ENCODE peak calls at places on chromosome 19, in eight cellular contexts. F is heart right ventricle, J is dorsolateral prefrontal cortex, Y is fibroblast of lung, A is gastrocnemius medialis, V is tibial nerve, U is AG04450, R is brain microvascular endothelial cell. M is an unnamed sample.

GRCh38 chr19:51125421-51126075 is 842 bp downstream of the SIGLEC9 start:
- DNase-seq in J (peak; percentile 29), F (no peak), Y (no peak), A (no peak), V (no peak), R (no peak), U (no peak), M (no peak)

GRCh38 chr19:16051254-16052025 is 24.9 kb upstream of the TPM4 start:
- DNase-seq in F (no peak), V (no peak), A (no peak), Y (peak; percentile 31), J (no peak), U (no peak), R (no peak), M (no peak)

GRCh38 chr19:8215783-8216182 is 6.6 kb downstream of the CERS4 start:
- DNase-seq in A (no peak), V (no peak), U (no peak), J (no peak), F (no peak), R (no peak), Y (no peak), M (no peak)

GRCh38 chr19:2575734-2576481 is 100.0 kb downstream of the GADD45B start:
- DNase-seq in V (peak; percentile 84), F (peak; percentile 88), R (peak; percentile 95), J (peak; percentile 37), A (peak; percentile 81), Y (peak; percentile 91), U (peak; percentile 45), M (no peak)

GRCh38 chr19:35555301-35556005 is 8.0 kb downstream of the ATP4A start:
- DNase-seq in V (no peak), J (no peak), F (no peak), Y (peak; percentile 24), A (no peak), U (no peak), R (no peak), M (no peak)

GRCh38 chr19:31838163-31838798 is 489.0 kb upstream of the TSHZ3 start:
- DNase-seq in A (no peak), Y (peak; percentile 14), U (no peak), V (no peak), R (no peak), J (peak; percentile 43), F (no peak), M (no peak)

GRCh38 chr19:38134538-38135149 is 89.4 kb downstream of the DPF1 start:
- DNase-seq in J (no peak), Y (peak; percentile 55), F (no peak), U (no peak), R (peak; percentile 32), A (peak; percentile 23), V (no peak), M (no peak)

GRCh38 chr19:12872941-12873890 is 8.0 kb downstream of the DNASE2 start:
- DNase-seq in Y (peak; percentile 35), F (no peak), J (no peak), U (no peak), R (peak; percentile 52), V (no peak), A (peak; percentile 76), M (peak; percentile 47)

GRCh38 chr19:51799311-51799997 is 4.5 kb downstream of the FPR3 start:
- DNase-seq in U (peak; percentile 76), F (peak; percentile 82), A (peak; percentile 62), R (peak; percentile 96), Y (peak; percentile 97), J (peak; percentile 63), V (peak; percentile 57), M (no peak)

GRCh38 chr19:13149628-13150186 is 468 bp downstream of the STX10 start:
- DNase-seq in A (peak; percentile 43), U (no peak), J (peak; percentile 66), F (peak; percentile 58), Y (peak; percentile 27), R (peak; percentile 34), V (no peak), M (no peak)

GRCh38 chr19:48470856-48471255 is 1.7 kb downstream of the CYTH2 start:
- DNase-seq in U (no peak), J (no peak), V (no peak), Y (no peak), A (no peak), R (no peak), F (no peak), M (no peak)
- H3K4me3 ChIP-seq in U (no peak overlapping the region), J (no peak overlapping the region), V (no peak overlapping the region), Y (no peak overlapping the region), A (no peak overlapping the region), R (no peak overlapping the region), F (peak overlapping the region; percentile 91), M (no peak overlapping the region)

DNA sequence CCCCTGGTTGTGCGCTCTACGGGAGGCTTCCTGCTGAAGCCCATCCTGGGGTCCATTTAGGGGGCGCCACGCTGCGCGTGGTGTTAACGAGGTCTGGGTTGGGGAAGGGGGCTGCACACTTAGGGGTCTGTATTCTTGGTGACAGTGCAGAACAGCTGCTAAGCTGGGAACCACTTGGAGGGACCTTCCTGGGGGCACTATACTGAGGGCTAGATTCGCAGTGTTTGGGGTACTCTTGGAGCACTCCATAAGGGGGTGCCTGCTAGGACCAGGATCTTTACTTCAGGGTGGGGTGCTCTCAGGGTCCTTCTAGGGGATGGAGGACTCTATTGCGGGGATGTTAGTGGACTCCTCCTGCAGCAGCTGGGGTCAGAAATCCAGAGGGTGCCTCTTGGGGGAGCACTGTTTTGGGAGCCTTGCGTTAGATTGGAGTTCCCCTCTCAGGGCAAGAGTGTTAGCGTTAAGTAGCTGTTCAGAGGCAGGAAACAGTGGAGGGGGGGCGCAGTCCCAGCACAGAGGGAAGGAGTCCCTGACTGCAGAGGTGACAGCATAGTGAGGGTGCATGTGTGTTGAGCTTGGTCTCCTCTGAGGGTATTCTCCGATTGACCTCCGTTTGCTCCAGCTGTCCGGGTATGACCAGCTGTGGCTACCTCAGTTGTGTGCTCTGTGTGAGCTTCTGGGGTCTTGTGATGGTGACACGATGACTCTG is 1.1 kb downstream of the PDE4A start:
- DNase-seq in V (no peak), R (no peak), U (no peak), A (no peak), J (no peak), Y (no peak), F (no peak), M (no peak)
- TF ChIP-seq CTCF in V (no peak), R (no peak), U (no peak), A (peak; percentile 16), J (no peak), Y (no peak), F (no peak), M (no peak)

GRCh38 chr19:9620842-9621155 is 233 bp downstream of the ZNF561 start:
- DNase-seq in U (no peak), J (no peak), Y (no peak), F (no peak), R (no peak), A (no peak), V (no peak), M (no peak)

GRCh38 chr19:9621156-9622037 is at the start of gene ZNF561:
- DNase-seq in A (peak; percentile 70), F (peak; percentile 87), R (peak; percentile 83), V (peak; percentile 76), U (peak; percentile 67), J (peak; percentile 89), Y (peak; percentile 91), M (peak; percentile 65)

GRCh38 chr19:9622531-9622930 is 1.5 kb upstream of the ZNF561 start:
- DNase-seq in R (no peak), U (no peak), F (no peak), J (no peak), Y (peak; percentile 10), V (no peak), A (no peak), M (no peak)
- H3K4me3 ChIP-seq in R (no peak overlapping the region), U (peak overlapping the region; percentile 23), F (no peak overlapping the region), J (no peak overlapping the region), Y (no peak overlapping the region), V (no peak overlapping the region), A (no peak overlapping the region), M (no peak overlapping the region)

DNA sequence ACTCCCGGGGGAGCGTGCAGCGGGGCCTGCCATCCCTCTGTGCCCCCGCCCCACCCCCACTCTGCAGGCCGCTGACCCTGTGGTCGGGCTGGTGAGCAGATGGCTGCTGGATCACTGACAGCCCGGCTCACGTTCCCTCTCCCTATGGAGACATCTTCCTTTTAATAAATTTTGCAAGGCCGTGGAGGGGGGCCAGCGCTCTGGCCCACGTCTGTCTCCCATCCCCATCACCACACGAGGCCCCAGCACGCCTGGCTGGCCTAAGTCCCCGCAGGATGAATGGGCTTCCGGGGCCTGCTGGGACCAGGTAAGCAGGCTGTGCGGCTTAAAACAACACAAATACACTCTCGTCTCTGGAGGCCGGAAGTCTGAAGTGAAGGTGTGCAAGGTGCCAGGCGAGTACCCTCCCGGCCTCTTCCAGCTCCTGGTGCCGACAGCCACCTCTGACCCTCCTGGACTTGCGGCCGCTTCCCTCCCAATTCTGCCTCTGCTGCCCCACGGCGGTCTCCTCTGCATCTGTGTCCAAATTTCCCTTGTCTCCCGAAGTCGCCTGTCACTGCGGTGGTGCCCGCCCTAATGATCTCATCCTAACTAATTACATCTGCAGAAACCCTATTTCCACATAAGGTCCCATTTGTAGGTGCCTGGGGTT is 8.3 kb upstream of the PTBP1 start:
- DNase-seq in Y (peak; percentile 31), U (no peak), J (no peak), V (no peak), A (no peak), R (no peak), F (no peak), M (no peak)
- TF ChIP-seq CTCF in Y (no peak), U (no peak), J (no peak), V (no peak), A (no peak), R (no peak), F (no peak), M (no peak)

GRCh38 chr19:46494936-46495788 is 505 bp downstream of the PNMA8B start:
- DNase-seq in R (no peak), J (no peak), V (no peak), Y (no peak), A (no peak), F (no peak), U (no peak), M (no peak)
- H3K4me3 ChIP-seq in R (peak overlapping the region; percentile 40), J (peak overlapping the region; percentile 83), V (peak overlapping the region; percentile 26), Y (no peak overlapping the region), A (no peak overlapping the region), F (peak overlapping the region; percentile 49), U (peak overlapping the region; percentile 52), M (peak overlapping the region; percentile 32)

DNA sequence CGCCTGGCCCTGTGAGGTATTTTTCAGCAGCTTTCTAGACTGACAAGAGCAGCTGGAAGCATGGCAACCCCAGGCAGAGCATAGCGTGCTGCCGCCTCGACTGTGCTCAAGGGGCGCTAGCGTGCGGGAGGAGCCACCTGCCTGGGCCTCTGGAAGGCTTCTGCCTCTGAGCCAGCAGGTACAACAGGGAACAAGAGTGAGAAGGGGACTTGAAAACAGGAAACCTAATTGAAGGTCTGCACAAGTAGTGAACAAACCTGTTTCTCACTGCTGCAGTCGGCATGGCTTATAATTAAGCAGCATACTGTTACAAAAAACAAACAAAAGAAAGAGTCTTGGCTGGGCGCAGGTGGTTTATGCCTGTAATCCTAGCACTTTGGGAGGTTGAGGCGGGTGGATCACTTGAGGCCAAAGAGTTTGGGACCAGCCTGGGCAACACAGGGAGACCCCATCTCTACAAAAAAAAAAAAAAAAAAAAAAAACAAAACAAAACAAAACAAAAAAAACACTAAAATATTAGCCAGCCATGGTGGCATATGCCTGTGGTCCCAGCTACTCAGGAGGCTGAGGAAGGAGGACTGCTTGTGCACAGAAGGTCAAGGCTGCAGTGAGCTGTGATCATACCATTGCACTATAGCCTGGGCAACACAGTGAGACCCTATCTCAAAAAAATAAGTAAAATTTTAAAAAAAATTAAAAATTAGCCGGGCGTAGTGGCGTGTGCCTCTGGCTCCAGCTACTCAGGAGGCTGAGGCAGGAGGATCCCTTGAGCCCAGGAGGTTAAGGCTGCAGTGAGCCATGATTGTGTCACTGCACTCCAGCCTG is 12.6 kb upstream of the GARRE1 start:
- DNase-seq in R (no peak), U (no peak), Y (no peak), J (no peak), V (no peak), F (no peak), A (peak; percentile 63), M (no peak)
- TF ChIP-seq CTCF in R (peak; percentile 64), U (peak; percentile 38), Y (peak; percentile 30), J (no peak), V (no peak), F (no peak), A (no peak), M (peak; percentile 77)

GRCh38 chr19:19054939-19055440 is 8.8 kb upstream of the SLC25A42 start:
- DNase-seq in J (no peak), R (no peak), F (no peak), Y (no peak), U (no peak), V (no peak), A (no peak), M (no peak)
- H3K4me3 ChIP-seq in J (no peak overlapping the region), R (no peak overlapping the region), F (no peak overlapping the region), Y (no peak overlapping the region), U (no peak overlapping the region), V (no peak overlapping the region), A (no peak overlapping the region), M (no peak overlapping the region)

M was measured in kidney epithelial cell.